ENCODE peak calls at places on chromosomes 11 and 22, in six cellular contexts. One of them, this sample, is unnamed.

GRCh38 chr22:31585161-31585859 is 76.7 kb downstream of the PISD start:
- DNase-seq in HEK293T: no peak
- DNase-seq in CD8-positive, alpha-beta memory T cell: no peak
- DNase-seq in DMS153: no peak
- DNase-seq in fibroblast of gingiva: peak
- DNase-seq in non-pigmented ciliary epithelial cell: peak
- DNase-seq in this sample: no peak

GRCh38 chr11:16902979-16903378 is 111.2 kb downstream of the PLEKHA7 start:
- DNase-seq in HEK293T: no peak
- DNase-seq in CD8-positive, alpha-beta memory T cell: no peak
- DNase-seq in DMS153: no peak
- DNase-seq in fibroblast of gingiva: no peak
- DNase-seq in non-pigmented ciliary epithelial cell: no peak
- DNase-seq in this sample: no peak

GRCh38 chr22:37884420-37884819 is 21.7 kb upstream of the MICALL1 start:
- DNase-seq in HEK293T: no peak
- DNase-seq in CD8-positive, alpha-beta memory T cell: no peak
- DNase-seq in DMS153: no peak
- DNase-seq in fibroblast of gingiva: peak
- DNase-seq in non-pigmented ciliary epithelial cell: no peak
- DNase-seq in this sample: no peak

GRCh38 chr11:66070604-66071325 is 693 bp downstream of the PACS1 start:
- DNase-seq in HEK293T: peak
- DNase-seq in CD8-positive, alpha-beta memory T cell: peak
- DNase-seq in DMS153: no peak
- DNase-seq in fibroblast of gingiva: peak
- DNase-seq in non-pigmented ciliary epithelial cell: no peak
- DNase-seq in this sample: peak

GRCh38 chr11:30585892-30586250 is 282 bp downstream of the MPPED2 start:
- DNase-seq in HEK293T: peak
- DNase-seq in CD8-positive, alpha-beta memory T cell: no peak
- DNase-seq in DMS153: no peak
- DNase-seq in fibroblast of gingiva: no peak
- DNase-seq in non-pigmented ciliary epithelial cell: no peak
- DNase-seq in this sample: no peak

GRCh38 chr11:4084406-4084805 is 10.2 kb upstream of the RRM1 start:
- DNase-seq in HEK293T: no peak
- DNase-seq in CD8-positive, alpha-beta memory T cell: no peak
- DNase-seq in DMS153: no peak
- DNase-seq in fibroblast of gingiva: no peak
- DNase-seq in non-pigmented ciliary epithelial cell: no peak
- DNase-seq in this sample: no peak

GRCh38 chr22:28799834-28800307 is 498 bp downstream of the XBP1 start:
- DNase-seq in HEK293T: peak
- DNase-seq in CD8-positive, alpha-beta memory T cell: peak
- DNase-seq in DMS153: no peak
- DNase-seq in fibroblast of gingiva: peak
- DNase-seq in non-pigmented ciliary epithelial cell: no peak
- DNase-seq in this sample: peak

GRCh38 chr11:121931748-121932352 is 184.2 kb downstream of the BLID start:
- DNase-seq in HEK293T: no peak
- DNase-seq in CD8-positive, alpha-beta memory T cell: no peak
- DNase-seq in DMS153: no peak
- DNase-seq in fibroblast of gingiva: peak
- DNase-seq in non-pigmented ciliary epithelial cell: no peak
- DNase-seq in this sample: no peak

GRCh38 chr11:33018840-33019239 is 3.2 kb downstream of the DEPDC7 start:
- DNase-seq in HEK293T: no peak
- DNase-seq in CD8-positive, alpha-beta memory T cell: no peak
- DNase-seq in DMS153: no peak
- DNase-seq in fibroblast of gingiva: no peak
- DNase-seq in non-pigmented ciliary epithelial cell: no peak
- DNase-seq in this sample: no peak

GRCh38 chr11:112401036-112401769 is 140.5 kb upstream of the PLET1 start:
- DNase-seq in HEK293T: no peak
- DNase-seq in CD8-positive, alpha-beta memory T cell: no peak
- DNase-seq in DMS153: no peak
- DNase-seq in fibroblast of gingiva: peak
- DNase-seq in non-pigmented ciliary epithelial cell: no peak
- DNase-seq in this sample: no peak